ENCODE peak calls at places on chromosomes 5 and 9, in seven cellular contexts. E is HepG2, G is esophagus squamous epithelium, V is IMR-90, X is stomach, Y is breast epithelium, A is HCT116. K is an unnamed sample.

GRCh38 chr5:1840741-1841521 is 39.7 kb downstream of the NDUFS6 start:
- DNase-seq in E (no peak), A (no peak), V (no peak), G (no peak), Y (no peak), X (no peak), K (no peak)

GRCh38 chr9:33651125-33651524 is 127.1 kb downstream of the ANKRD18B start:
- DNase-seq in X (no peak), E (no peak), A (no peak), G (no peak), V (no peak), Y (no peak), K (peak; percentile 16)

GRCh38 chr5:43389679-43390329 is 22.4 kb downstream of the CCL28 start:
- DNase-seq in Y (no peak), X (peak; percentile 53), G (no peak), E (peak; percentile 87), A (peak; percentile 84), V (peak; percentile 90), K (peak; percentile 86)

GRCh38 chr9:30628915-30629564 is 1755.4 kb upstream of the ACO1 start:
- DNase-seq in X (no peak), V (no peak), G (no peak), E (peak; percentile 12), Y (no peak), A (no peak), K (no peak)

GRCh38 chr5:137453476-137454080 is 45.5 kb downstream of the SPOCK1 start:
- DNase-seq in Y (no peak), G (no peak), A (peak; percentile 12), E (peak; percentile 5), V (peak; percentile 51), X (no peak), K (peak; percentile 37)

GRCh38 chr9:131856105-131856504 is 116.2 kb upstream of the RAPGEF1 start:
- DNase-seq in V (no peak), E (peak; percentile 48), Y (no peak), G (no peak), A (no peak), X (no peak), K (no peak)

GRCh38 chr9:74724317-74724716 is 163.4 kb downstream of the TRPM6 start:
- DNase-seq in A (no peak), Y (no peak), V (no peak), E (no peak), X (no peak), G (no peak), K (no peak)

GRCh38 chr5:150623878-150624216 is 16.6 kb upstream of the SYNPO start:
- DNase-seq in A (no peak), G (no peak), E (no peak), V (no peak), Y (no peak), X (no peak), K (no peak)

GRCh38 chr5:168027002-168027401 is 264.4 kb upstream of the WWC1 start:
- DNase-seq in A (no peak), G (no peak), E (no peak), V (no peak), Y (no peak), X (no peak), K (no peak)

GRCh38 chr9:35406183-35406959 is 83.5 kb upstream of the RUSC2 start:
- DNase-seq in V (no peak), G (no peak), X (peak; percentile 73), Y (no peak), E (no peak), A (no peak), K (peak; percentile 52)

GRCh38 chr9:115071176-115071575 is 46.8 kb downstream of the TNC start:
- DNase-seq in A (no peak), V (no peak), Y (no peak), X (no peak), G (no peak), E (no peak), K (no peak)

GRCh38 chr5:61402970-61403369 is 70.9 kb downstream of the ZSWIM6 start:
- DNase-seq in G (no peak), E (no peak), X (no peak), V (no peak), Y (no peak), A (no peak), K (no peak)

GRCh38 chr5:160165137-160166068 is 46.2 kb upstream of the PWWP2A start:
- DNase-seq in A (peak; percentile 95), V (peak; percentile 98), E (peak; percentile 82), G (peak; percentile 15), Y (peak; percentile 87), X (peak; percentile 89), K (no peak)

GRCh38 chr5:77560677-77561263 is 68.7 kb upstream of the WDR41 start:
- DNase-seq in V (peak; percentile 55), A (peak; percentile 38), G (no peak), E (peak; percentile 35), Y (no peak), X (no peak), K (peak; percentile 26)

GRCh38 chr9:127862075-127863011 is 7.9 kb upstream of the ENG start:
- DNase-seq in X (peak; percentile 57), V (no peak), G (no peak), Y (peak; percentile 55), E (no peak), A (no peak), K (peak; percentile 67)

GRCh38 chr5:136033848-136034247 is 5.1 kb downstream of the TGFBI start:
- DNase-seq in A (no peak), X (no peak), G (no peak), V (no peak), Y (no peak), E (no peak), K (no peak)

GRCh38 chr9:134707731-134708671 is 66.4 kb downstream of the COL5A1 start:
- DNase-seq in E (no peak), V (no peak), G (no peak), X (no peak), Y (no peak), A (no peak), K (no peak)

GRCh38 chr9:27261517-27262211 is 35.3 kb downstream of the EQTN start:
- DNase-seq in X (no peak), A (no peak), G (no peak), E (peak; percentile 58), V (peak; percentile 17), Y (no peak), K (no peak)

GRCh38 chr9:6759114-6759977 is 1.6 kb downstream of the KDM4C start:
- DNase-seq in V (peak; percentile 82), X (peak; percentile 28), E (peak; percentile 32), G (no peak), Y (no peak), A (peak; percentile 19), K (peak; percentile 64)

GRCh38 chr9:125621170-125621569 is 85.8 kb downstream of the MAPKAP1 start:
- DNase-seq in Y (no peak), A (no peak), E (no peak), X (no peak), V (no peak), G (no peak), K (no peak)

GRCh38 chr5:9122528-9122927 is 423.3 kb downstream of the SEMA5A start:
- DNase-seq in Y (no peak), X (no peak), A (no peak), V (no peak), E (no peak), G (no peak), K (no peak)

GRCh38 chr9:93190133-93190525 is 6.2 kb downstream of the WNK2 start:
- DNase-seq in Y (no peak), V (no peak), G (no peak), E (no peak), A (no peak), X (no peak), K (no peak)

GRCh38 chr9:93189369-93190132 is 5.6 kb downstream of the WNK2 start:
- DNase-seq in V (no peak), E (no peak), G (no peak), A (no peak), X (no peak), Y (no peak), K (no peak)

GRCh38 chr9:93192721-93193372 is 8.9 kb downstream of the WNK2 start:
- DNase-seq in E (no peak), V (no peak), G (no peak), A (no peak), Y (no peak), X (no peak), K (no peak)

GRCh38 chr9:93191354-93191660 is 7.4 kb downstream of the WNK2 start:
- DNase-seq in X (no peak), A (no peak), V (no peak), Y (no peak), G (no peak), E (no peak), K (no peak)

GRCh38 chr9:93190656-93191353 is 6.9 kb downstream of the WNK2 start:
- DNase-seq in A (no peak), V (no peak), E (no peak), X (no peak), Y (no peak), G (no peak), K (no peak)
- TF ChIP-seq POLR2A in A (no peak), V (no peak), E (no peak), X (no peak), Y (no peak), G (no peak), K (no peak)

DNA sequence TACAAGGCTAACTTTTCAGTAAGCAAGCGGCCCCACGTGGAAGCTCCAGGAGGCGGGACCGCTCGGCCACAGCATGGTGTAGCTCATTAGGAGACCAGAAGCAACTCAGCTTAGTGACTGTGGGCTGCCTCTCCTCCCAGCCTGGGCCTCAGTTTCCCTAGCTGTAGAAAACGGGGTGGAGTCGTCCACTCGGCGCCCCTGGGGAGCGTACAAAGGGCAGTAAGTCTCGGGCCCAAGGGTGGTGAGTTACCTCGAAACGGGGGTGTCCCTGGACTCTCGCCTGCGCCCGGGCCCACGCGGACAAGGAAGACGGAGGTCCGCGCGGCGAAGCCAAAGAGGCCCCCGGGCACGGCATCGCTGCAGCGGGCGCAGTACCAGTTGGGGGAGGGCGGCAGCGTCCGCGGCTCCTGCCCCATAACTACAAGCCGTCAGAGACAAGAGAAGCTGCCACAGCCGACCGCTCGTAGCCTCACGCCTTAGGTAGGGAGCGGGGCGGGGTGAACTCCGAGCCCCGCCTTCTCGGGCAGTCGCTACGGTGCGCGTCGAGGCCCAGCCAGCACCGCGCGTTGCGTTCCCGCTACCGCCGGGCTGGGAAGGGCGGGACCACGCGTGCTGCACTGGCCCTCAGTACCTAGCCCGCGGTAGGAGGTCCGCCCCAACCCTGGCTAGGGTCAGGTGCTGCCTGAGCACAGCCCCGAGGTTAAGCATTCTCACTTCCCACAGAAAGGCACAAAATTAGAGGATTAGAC is at the start of gene GEMIN5:
- DNase-seq in A (peak; percentile 77), Y (peak; percentile 59), G (peak; percentile 10), E (peak; percentile 79), V (peak; percentile 78), X (peak; percentile 87), K (peak; percentile 94)
- TF ChIP-seq POLR2A in A (peak; percentile 64), Y (no peak), G (no peak), E (peak; percentile 45), V (no peak), X (no peak), K (peak; percentile 64)

GRCh38 chr9:109305801-109306200 is 15.1 kb downstream of the EPB41L4B start:
- DNase-seq in Y (no peak), A (no peak), G (no peak), E (no peak), X (no peak), V (no peak), K (no peak)
- TF ChIP-seq POLR2A in Y (no peak), A (no peak), G (no peak), E (no peak), X (no peak), V (no peak), K (no peak)

GRCh38 chr5:12704955-12705354 is 800.7 kb upstream of the CTNND2 start:
- DNase-seq in V (no peak), G (no peak), E (no peak), Y (no peak), A (no peak), X (no peak), K (no peak)

GRCh38 chr5:12703254-12703653 is 799.0 kb upstream of the CTNND2 start:
- DNase-seq in A (no peak), E (no peak), G (no peak), V (no peak), Y (no peak), X (no peak), K (no peak)

GRCh38 chr5:12707560-12707959 is 803.3 kb upstream of the CTNND2 start:
- DNase-seq in E (no peak), Y (no peak), A (no peak), G (no peak), V (no peak), X (no peak), K (no peak)
- TF ChIP-seq POLR2A in E (no peak), Y (no peak), A (no peak), G (no peak), V (no peak), X (no peak), K (no peak)